ENCODE peak calls at places on chromosome X, in seven cellular contexts. T is stimulated activated CD4-positive, alpha-beta T cell treated with anti-CD3 and anti-CD28 coated beads, Interleukin-1b, Interleukin-23, amount 100 ng/mL, for 24 hours; M is naive thymus-derived CD4-positive, alpha-beta T cell; B is pons; H is HEK293T; D is naive thymus-derived CD8-positive, alpha-beta T cell; Y is NCI-H1436. X is an unnamed sample.

GRCh38 chrX:15498741-15499140 is 1.9 kb upstream of the BMX start:
- DNase-seq in T (no peak), M (no peak), B (no peak), H (no peak), D (no peak), Y (no peak), X (no peak)

GRCh38 chrX:18883234-18883960 is 100.5 kb downstream of the PHKA2 start:
- DNase-seq in T (no peak), M (no peak), B (no peak), H (no peak), D (no peak), Y (no peak), X (no peak)

GRCh38 chrX:55867254-55867653 is 149.7 kb downstream of the RRAGB start:
- DNase-seq in T (no peak), M (no peak), B (no peak), H (no peak), D (no peak), Y (no peak), X (no peak)

GRCh38 chrX:100939336-100939735 is 10.6 kb upstream of the XKRX start:
- DNase-seq in T (no peak), M (peak; percentile 13), B (no peak), H (no peak), D (no peak), Y (no peak), X (peak; percentile 27)

GRCh38 chrX:28581522-28581921 is 5.7 kb upstream of the IL1RAPL1 start:
- DNase-seq in T (no peak), M (no peak), B (no peak), H (no peak), D (no peak), Y (no peak), X (no peak)

GRCh38 chrX:25007059-25008053 is 8.4 kb downstream of the ARX start:
- DNase-seq in T (no peak), M (no peak), B (no peak), H (peak; percentile 25), D (no peak), Y (no peak), X (no peak)

GRCh38 chrX:44344687-44345086 is 1.2 kb upstream of the EFHC2 start:
- DNase-seq in T (no peak), M (peak; percentile 32), B (no peak), H (no peak), D (peak; percentile 11), Y (no peak), X (no peak)

GRCh38 chrX:12865359-12865758 is 1.5 kb upstream of the TLR7 start:
- DNase-seq in T (no peak), M (no peak), B (peak; percentile 48), H (no peak), D (no peak), Y (no peak), X (no peak)

GRCh38 chrX:20971250-20971649 is 403.0 kb upstream of the CNKSR2 start:
- DNase-seq in T (no peak), M (no peak), B (no peak), H (no peak), D (no peak), Y (no peak), X (no peak)

GRCh38 chrX:119391279-119391678 is 7.9 kb upstream of the SLC25A43 start:
- DNase-seq in T (no peak), M (no peak), B (no peak), H (peak; percentile 56), D (no peak), Y (no peak), X (no peak)

GRCh38 chrX:74338852-74339251 is 34.9 kb downstream of the ZCCHC13 start:
- DNase-seq in T (no peak), M (no peak), B (no peak), H (no peak), D (no peak), Y (no peak), X (no peak)

GRCh38 chrX:10833299-10834169 is 213.1 kb upstream of the MID1 start:
- DNase-seq in T (no peak), M (no peak), B (peak; percentile 1), H (peak; percentile 37), D (no peak), Y (no peak), X (no peak)

GRCh38 chrX:41677661-41678060 is 11.1 kb upstream of the GPR34 start:
- DNase-seq in T (no peak), M (no peak), B (no peak), H (no peak), D (no peak), Y (no peak), X (no peak)

GRCh38 chrX:73826996-73827395 is 264.0 kb downstream of the CHIC1 start:
- DNase-seq in T (no peak), M (no peak), B (no peak), H (no peak), D (no peak), Y (no peak), X (no peak)

GRCh38 chrX:30791296-30792278 is 97.5 kb downstream of the TAB3 start:
- DNase-seq in T (no peak), M (no peak), B (no peak), H (no peak), D (no peak), Y (no peak), X (no peak)

GRCh38 chrX:9519546-9520210 is 54.8 kb downstream of the TBL1X start:
- DNase-seq in T (no peak), M (no peak), B (no peak), H (no peak), D (no peak), Y (no peak), X (no peak)

GRCh38 chrX:130118396-130118795 is 8.1 kb upstream of the ELF4 start:
- DNase-seq in T (no peak), M (no peak), B (no peak), H (no peak), D (no peak), Y (no peak), X (no peak)

GRCh38 chrX:85375333-85375738 is 4.1 kb downstream of the POF1B start:
- DNase-seq in T (no peak), M (no peak), B (no peak), H (no peak), D (no peak), Y (peak; percentile 83), X (no peak)

GRCh38 chrX:10485331-10485730 is 135.1 kb downstream of the MID1 start:
- DNase-seq in T (no peak), M (no peak), B (no peak), H (no peak), D (no peak), Y (no peak), X (no peak)

GRCh38 chrX:23981711-23982110 is 45.3 kb downstream of the KLHL15 start:
- DNase-seq in T (no peak), M (no peak), B (no peak), H (no peak), D (no peak), Y (peak; percentile 4), X (no peak)

X was measured in DMS79.